ENCODE peak calls at places on chromosome 12, in five cellular contexts. V is stomach; P is CD4-positive, alpha-beta T cell; B is Daoy; Y is amniotic epithelial cell. G is an unnamed sample.

GRCh38 chr12:57216931-57217871 is 607 bp downstream of the NXPH4 start:
- DNase-seq in V (no peak), P (no peak), Y (no peak), B (peak; percentile 59), G (peak; percentile 23)

GRCh38 chr12:54300732-54301427 is at the start of gene NFE2:
- DNase-seq in P (no peak), V (peak; percentile 66), B (peak; percentile 74), Y (peak; percentile 72), G (peak; percentile 18)

GRCh38 chr12:118981285-118982201 is at the start of gene SRRM4:
- DNase-seq in V (peak; percentile 28), B (no peak), Y (no peak), P (no peak), G (no peak)

GRCh38 chr12:41663487-41664258 is 475.6 kb downstream of the PDZRN4 start:
- DNase-seq in P (no peak), V (no peak), B (no peak), Y (peak; percentile 17), G (no peak)

GRCh38 chr12:115155665-115156645 is 472.0 kb upstream of the TBX3 start:
- DNase-seq in P (no peak), V (no peak), B (peak; percentile 94), Y (peak; percentile 95), G (no peak)

GRCh38 chr12:111063296-111064026 is 143.1 kb upstream of the MYL2 start:
- DNase-seq in B (peak; percentile 64), P (no peak), Y (no peak), V (no peak), G (no peak)

GRCh38 chr12:53198470-53199110 is 8.5 kb downstream of the ITGB7 start:
- DNase-seq in B (no peak), P (no peak), V (no peak), Y (no peak), G (no peak)

GRCh38 chr12:67088401-67089118 is 180.6 kb upstream of the CAND1 start:
- DNase-seq in Y (no peak), V (no peak), P (no peak), B (no peak), G (no peak)

GRCh38 chr12:109741970-109742372 is 28.3 kb downstream of the FAM222A start:
- DNase-seq in V (peak; percentile 18), B (no peak), P (no peak), Y (no peak), G (no peak)

GRCh38 chr12:67617619-67618018 is 30.9 kb upstream of the DYRK2 start:
- DNase-seq in Y (no peak), P (no peak), B (no peak), V (no peak), G (no peak)

GRCh38 chr12:54719691-54720090 is 71.5 kb upstream of the DCD start:
- DNase-seq in V (no peak), P (no peak), Y (no peak), B (no peak), G (no peak)

GRCh38 chr12:93819048-93819491 is 141.9 kb downstream of the CRADD start:
- DNase-seq in P (no peak), Y (peak; percentile 91), V (peak; percentile 39), B (peak; percentile 53), G (no peak)

GRCh38 chr12:109981311-109981710 is 14.9 kb downstream of the GIT2 start:
- DNase-seq in P (peak; percentile 10), V (no peak), B (no peak), Y (no peak), G (peak; percentile 15)

GRCh38 chr12:94263905-94264655 is 115.7 kb downstream of the PLXNC1 start:
- DNase-seq in P (no peak), B (peak; percentile 54), Y (no peak), V (no peak), G (no peak)

GRCh38 chr12:120115692-120116442 is 686 bp downstream of the RAB35 start:
- DNase-seq in Y (peak; percentile 32), P (no peak), V (no peak), B (peak; percentile 66), G (no peak)

GRCh38 chr12:127355061-127355820 is 911.7 kb upstream of the TMEM132C start:
- DNase-seq in P (no peak), V (no peak), B (peak; percentile 54), Y (no peak), G (no peak)

GRCh38 chr12:11949738-11950403 is 120.9 kb upstream of the BCL2L14 start:
- DNase-seq in Y (no peak), V (peak; percentile 61), P (no peak), B (no peak), G (no peak)

GRCh38 chr12:15662303-15662980 is 126.7 kb downstream of the EPS8 start:
- DNase-seq in V (no peak), Y (peak; percentile 97), B (peak; percentile 71), P (no peak), G (no peak)

GRCh38 chr12:25648460-25648859 is 95.4 kb upstream of the LMNTD1 start:
- DNase-seq in P (no peak), Y (peak; percentile 37), B (peak; percentile 95), V (no peak), G (no peak)

GRCh38 chr12:94689002-94689645 is 38.8 kb upstream of the TMCC3 start:
- DNase-seq in B (peak; percentile 17), Y (peak; percentile 88), V (no peak), P (no peak), G (no peak)

GRCh38 chr12:26971963-26972362 is 33.7 kb downstream of the FGFR1OP2 start:
- DNase-seq in V (no peak), P (peak; percentile 24), Y (no peak), B (no peak), G (peak; percentile 42)

GRCh38 chr12:56629459-56630179 is 507 bp downstream of the BAZ2A start:
- DNase-seq in P (no peak), B (peak; percentile 29), V (no peak), Y (peak; percentile 5), G (peak; percentile 37)

GRCh38 chr12:105369014-105369413 is 38.5 kb downstream of the C12orf75 start:
- DNase-seq in B (peak; percentile 24), P (no peak), V (no peak), Y (peak; percentile 73), G (no peak)

GRCh38 chr12:90839340-90839739 is 115.6 kb downstream of the CCER1 start:
- DNase-seq in P (no peak), V (no peak), Y (peak; percentile 66), B (no peak), G (no peak)

GRCh38 chr12:26195641-26196423 is 459 bp downstream of the SSPN start:
- DNase-seq in Y (peak; percentile 40), V (peak; percentile 44), B (peak; percentile 71), P (no peak), G (no peak)

GRCh38 chr12:50928392-50928791 is 24.0 kb upstream of the HIGD1C start:
- DNase-seq in V (no peak), B (no peak), P (no peak), Y (no peak), G (no peak)

GRCh38 chr12:82955020-82955419 is 268.3 kb downstream of the TMTC2 start:
- DNase-seq in Y (no peak), V (no peak), P (no peak), B (no peak), G (no peak)

GRCh38 chr12:100554608-100555077 is 18.8 kb upstream of the GAS2L3 start:
- DNase-seq in B (peak; percentile 82), Y (peak; percentile 83), V (no peak), P (no peak), G (no peak)

GRCh38 chr12:94753071-94753779 is 102.9 kb upstream of the TMCC3 start:
- DNase-seq in P (no peak), B (peak; percentile 15), V (no peak), Y (peak; percentile 66), G (no peak)

GRCh38 chr12:95214466-95214865 is 2.8 kb downstream of the FGD6 start:
- DNase-seq in B (no peak), P (no peak), V (no peak), Y (no peak), G (no peak)

GRCh38 chr12:79016181-79016580 is 151.6 kb downstream of the SYT1 start:
- DNase-seq in B (no peak), P (no peak), Y (no peak), V (no peak), G (no peak)

G was measured in T-helper 9 cell.